ENCODE peak calls at places on chromosomes 5 and 9, in eight cellular contexts. One of them, this sample, is unnamed. For H3K9me3, the result is how much of the 10 kb centered on the place peaks cover.

GRCh38 chr9:92724528-92725265 is 39.9 kb downstream of the BICD2 start:
- DNase-seq in mammary epithelial cell: no peak
- DNase-seq in pancreas: no peak
- DNase-seq in Peyer's patch: peak
- DNase-seq in spleen: no peak
- DNase-seq in A549: no peak
- DNase-seq in breast epithelium: no peak
- DNase-seq in body of pancreas: peak
- DNase-seq in this sample: no peak

GRCh38 chr9:133114886-133115603 is 6.0 kb downstream of the RALGDS start:
- DNase-seq in mammary epithelial cell: no peak
- DNase-seq in pancreas: no peak
- DNase-seq in Peyer's patch: peak
- DNase-seq in spleen: peak
- DNase-seq in A549: no peak
- DNase-seq in breast epithelium: no peak
- DNase-seq in body of pancreas: peak
- DNase-seq in this sample: no peak

GRCh38 chr5:146458894-146459293 is 11.8 kb downstream of the TCERG1 start:
- DNase-seq in mammary epithelial cell: no peak
- DNase-seq in pancreas: no peak
- DNase-seq in Peyer's patch: no peak
- DNase-seq in spleen: no peak
- DNase-seq in A549: no peak
- DNase-seq in breast epithelium: no peak
- DNase-seq in body of pancreas: no peak
- DNase-seq in this sample: no peak

GRCh38 chr9:128026255-128027165 is 40.6 kb downstream of the NAIF1 start:
- DNase-seq in mammary epithelial cell: peak
- DNase-seq in pancreas: no peak
- DNase-seq in Peyer's patch: peak
- DNase-seq in spleen: peak
- DNase-seq in A549: no peak
- DNase-seq in breast epithelium: no peak
- DNase-seq in body of pancreas: no peak
- DNase-seq in this sample: no peak

GRCh38 chr9:77293949-77294348 is 116.6 kb downstream of the VPS13A start:
- DNase-seq in mammary epithelial cell: no peak
- DNase-seq in pancreas: no peak
- DNase-seq in Peyer's patch: no peak
- DNase-seq in spleen: no peak
- DNase-seq in A549: no peak
- DNase-seq in breast epithelium: no peak
- DNase-seq in body of pancreas: no peak
- DNase-seq in this sample: no peak

GRCh38 chr5:157651623-157652376 is 438 bp downstream of the SOX30 start:
- DNase-seq in mammary epithelial cell: peak
- DNase-seq in pancreas: peak
- DNase-seq in Peyer's patch: peak
- DNase-seq in spleen: peak
- DNase-seq in A549: no peak
- DNase-seq in breast epithelium: peak
- DNase-seq in body of pancreas: peak
- DNase-seq in this sample: no peak

GRCh38 chr5:127452626-127453025 is 64.8 kb upstream of the PRRC1 start:
- DNase-seq in mammary epithelial cell: no peak
- DNase-seq in pancreas: no peak
- DNase-seq in Peyer's patch: no peak
- DNase-seq in spleen: no peak
- DNase-seq in A549: no peak
- DNase-seq in breast epithelium: no peak
- DNase-seq in body of pancreas: no peak
- DNase-seq in this sample: no peak

GRCh38 chr9:72960446-72960845 is 7.6 kb upstream of the ALDH1A1 start:
- DNase-seq in mammary epithelial cell: peak
- DNase-seq in pancreas: no peak
- DNase-seq in Peyer's patch: no peak
- DNase-seq in spleen: no peak
- DNase-seq in A549: no peak
- DNase-seq in breast epithelium: no peak
- DNase-seq in body of pancreas: no peak
- DNase-seq in this sample: no peak

GRCh38 chr5:89246252-89246651 is 363.3 kb upstream of the MEF2C start:
- DNase-seq in mammary epithelial cell: peak
- DNase-seq in pancreas: no peak
- DNase-seq in Peyer's patch: no peak
- DNase-seq in spleen: no peak
- DNase-seq in A549: no peak
- DNase-seq in breast epithelium: no peak
- DNase-seq in body of pancreas: no peak
- DNase-seq in this sample: no peak

GRCh38 chr5:167723254-167723871 is 568.1 kb upstream of the WWC1 start:
- DNase-seq in mammary epithelial cell: peak
- DNase-seq in pancreas: peak
- DNase-seq in Peyer's patch: peak
- DNase-seq in spleen: peak
- DNase-seq in A549: peak
- DNase-seq in breast epithelium: peak
- DNase-seq in body of pancreas: peak
- DNase-seq in this sample: peak

GRCh38 chr5:54669285-54669684 is 151.7 kb downstream of the SNX18 start:
- DNase-seq in mammary epithelial cell: no peak
- DNase-seq in pancreas: no peak
- DNase-seq in Peyer's patch: no peak
- DNase-seq in spleen: no peak
- DNase-seq in A549: no peak
- DNase-seq in breast epithelium: no peak
- DNase-seq in body of pancreas: no peak
- DNase-seq in this sample: peak

GRCh38 chr5:44774279-44774880 is 34.4 kb upstream of the MRPS30 start:
- DNase-seq in mammary epithelial cell: peak
- DNase-seq in pancreas: peak
- DNase-seq in Peyer's patch: no peak
- DNase-seq in spleen: no peak
- DNase-seq in A549: peak
- DNase-seq in breast epithelium: no peak
- DNase-seq in body of pancreas: peak
- DNase-seq in this sample: peak

GRCh38 chr9:88530051-88530450 is 4.9 kb upstream of the NXNL2 start:
- DNase-seq in mammary epithelial cell: no peak
- DNase-seq in pancreas: no peak
- DNase-seq in Peyer's patch: no peak
- DNase-seq in spleen: no peak
- DNase-seq in A549: no peak
- DNase-seq in breast epithelium: no peak
- DNase-seq in body of pancreas: no peak
- DNase-seq in this sample: no peak

GRCh38 chr9:27473135-27473534 is 51.0 kb upstream of the IFNK start:
- DNase-seq in mammary epithelial cell: no peak
- DNase-seq in pancreas: peak
- DNase-seq in Peyer's patch: no peak
- DNase-seq in spleen: peak
- DNase-seq in A549: no peak
- DNase-seq in breast epithelium: no peak
- DNase-seq in body of pancreas: peak
- DNase-seq in this sample: no peak

GRCh38 chr9:135819905-135820304 is 87.4 kb downstream of the CAMSAP1 start:
- DNase-seq in mammary epithelial cell: no peak
- DNase-seq in pancreas: no peak
- DNase-seq in Peyer's patch: no peak
- DNase-seq in spleen: no peak
- DNase-seq in A549: no peak
- DNase-seq in breast epithelium: peak
- DNase-seq in body of pancreas: no peak
- DNase-seq in this sample: no peak

GRCh38 chr5:130805601-130806000 is 359.5 kb downstream of the HINT1 start:
- DNase-seq in mammary epithelial cell: no peak
- DNase-seq in pancreas: no peak
- DNase-seq in Peyer's patch: no peak
- DNase-seq in spleen: no peak
- DNase-seq in A549: no peak
- DNase-seq in breast epithelium: no peak
- DNase-seq in body of pancreas: no peak
- DNase-seq in this sample: no peak

GRCh38 chr5:153237671-153238332 is 252.7 kb upstream of the GRIA1 start:
- DNase-seq in mammary epithelial cell: no peak
- DNase-seq in pancreas: no peak
- DNase-seq in Peyer's patch: no peak
- DNase-seq in spleen: no peak
- DNase-seq in A549: no peak
- DNase-seq in breast epithelium: no peak
- DNase-seq in body of pancreas: no peak
- DNase-seq in this sample: no peak

GRCh38 chr5:143592648-143593047 is 189.2 kb upstream of the NR3C1 start:
- DNase-seq in mammary epithelial cell: no peak
- DNase-seq in pancreas: no peak
- DNase-seq in Peyer's patch: peak
- DNase-seq in spleen: no peak
- DNase-seq in A549: no peak
- DNase-seq in breast epithelium: no peak
- DNase-seq in body of pancreas: peak
- DNase-seq in this sample: no peak

GRCh38 chr5:6586647-6587042 is 46.2 kb downstream of the NSUN2 start:
- DNase-seq in mammary epithelial cell: no peak
- DNase-seq in pancreas: no peak
- DNase-seq in Peyer's patch: no peak
- DNase-seq in spleen: no peak
- DNase-seq in A549: no peak
- DNase-seq in breast epithelium: no peak
- DNase-seq in body of pancreas: no peak
- DNase-seq in this sample: no peak

GRCh38 chr5:169521366-169521983 is 62.1 kb upstream of the SPDL1 start:
- DNase-seq in mammary epithelial cell: no peak
- DNase-seq in pancreas: peak
- DNase-seq in Peyer's patch: no peak
- DNase-seq in spleen: no peak
- DNase-seq in A549: no peak
- DNase-seq in breast epithelium: no peak
- DNase-seq in body of pancreas: peak
- DNase-seq in this sample: no peak

GRCh38 chr9:68507098-68507795 is 33.4 kb downstream of the TMEM252 start:
- DNase-seq in mammary epithelial cell: peak
- DNase-seq in pancreas: no peak
- DNase-seq in Peyer's patch: no peak
- DNase-seq in spleen: no peak
- DNase-seq in A549: peak
- DNase-seq in breast epithelium: no peak
- DNase-seq in body of pancreas: no peak
- DNase-seq in this sample: no peak

GRCh38 chr5:115349001-115349817 is 52.8 kb upstream of the CCDC112 start:
- DNase-seq in mammary epithelial cell: peak
- DNase-seq in pancreas: peak
- DNase-seq in Peyer's patch: no peak
- DNase-seq in spleen: no peak
- DNase-seq in A549: peak
- DNase-seq in breast epithelium: no peak
- DNase-seq in body of pancreas: peak
- DNase-seq in this sample: peak

GRCh38 chr5:20974423-20974822 is 986.4 kb upstream of the CDH18 start:
- DNase-seq in mammary epithelial cell: no peak
- DNase-seq in pancreas: no peak
- DNase-seq in Peyer's patch: no peak
- DNase-seq in spleen: no peak
- DNase-seq in A549: no peak
- DNase-seq in breast epithelium: no peak
- DNase-seq in body of pancreas: no peak
- DNase-seq in this sample: no peak

DNA sequence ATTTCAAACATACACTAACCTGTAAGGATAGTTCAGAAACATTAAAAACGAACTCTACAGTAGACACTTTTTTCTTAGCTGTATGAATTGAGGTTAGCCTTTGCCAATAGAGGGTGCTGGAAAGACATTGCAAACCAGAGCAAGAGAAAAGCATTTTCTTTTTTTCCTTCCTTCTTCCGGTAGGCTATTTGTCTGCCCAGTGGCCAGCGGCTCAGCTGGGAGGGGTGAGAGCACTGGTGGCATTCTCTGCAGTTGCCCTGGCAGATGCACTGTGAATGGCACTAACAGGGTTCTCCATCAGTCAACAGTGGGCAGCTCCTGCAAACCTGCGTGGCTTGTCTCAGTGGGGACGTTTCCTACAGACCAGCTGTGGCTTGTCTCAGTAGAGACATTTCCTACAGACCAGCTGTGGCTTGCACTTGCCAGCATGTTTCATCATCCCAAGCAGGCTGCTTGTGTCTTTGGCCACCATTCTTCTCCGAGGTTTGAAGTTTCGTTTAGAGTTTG is 984.5 kb upstream of the CDH18 start:
- DNase-seq in mammary epithelial cell: peak
- DNase-seq in pancreas: peak
- DNase-seq in Peyer's patch: peak
- DNase-seq in spleen: no peak
- DNase-seq in A549: peak
- DNase-seq in breast epithelium: no peak
- DNase-seq in body of pancreas: no peak
- DNase-seq in this sample: no peak
- TF ChIP-seq CTCF in mammary epithelial cell: peak
- TF ChIP-seq CTCF in pancreas: no peak
- TF ChIP-seq CTCF in Peyer's patch: no peak
- TF ChIP-seq CTCF in spleen: no peak
- TF ChIP-seq CTCF in A549: peak
- TF ChIP-seq CTCF in breast epithelium: no peak
- TF ChIP-seq CTCF in body of pancreas: no peak
- TF ChIP-seq CTCF in this sample: peak

GRCh38 chr5:135308245-135308644 is 90.8 kb downstream of the MACROH2A1 start:
- DNase-seq in mammary epithelial cell: peak
- DNase-seq in pancreas: no peak
- DNase-seq in Peyer's patch: no peak
- DNase-seq in spleen: no peak
- DNase-seq in A549: no peak
- DNase-seq in breast epithelium: no peak
- DNase-seq in body of pancreas: no peak
- DNase-seq in this sample: no peak
- H3K27ac ChIP-seq in mammary epithelial cell: no peak
- H3K27ac ChIP-seq in pancreas: no peak
- H3K27ac ChIP-seq in Peyer's patch: no peak
- H3K27ac ChIP-seq in spleen: no peak
- H3K27ac ChIP-seq in A549: peak
- H3K27ac ChIP-seq in breast epithelium: no peak
- H3K27ac ChIP-seq in body of pancreas: no peak
- H3K27ac ChIP-seq in this sample: peak

GRCh38 chr9:99244300-99245260 is 22.5 kb downstream of the SEC61B start:
- DNase-seq in mammary epithelial cell: no peak
- DNase-seq in pancreas: no peak
- DNase-seq in Peyer's patch: no peak
- DNase-seq in spleen: no peak
- DNase-seq in A549: no peak
- DNase-seq in breast epithelium: no peak
- DNase-seq in body of pancreas: no peak
- DNase-seq in this sample: no peak
- H3K9me3 ChIP-seq in mammary epithelial cell: under half
- H3K9me3 ChIP-seq in pancreas: under half
- H3K9me3 ChIP-seq in Peyer's patch: under half
- H3K9me3 ChIP-seq in spleen: under half
- H3K9me3 ChIP-seq in A549: under half
- H3K9me3 ChIP-seq in breast epithelium: under half
- H3K9me3 ChIP-seq in body of pancreas: under half
- H3K9me3 ChIP-seq in this sample: under half

GRCh38 chr5:96901384-96901783 is 25.1 kb downstream of the ERAP2 start:
- DNase-seq in mammary epithelial cell: no peak
- DNase-seq in pancreas: no peak
- DNase-seq in Peyer's patch: no peak
- DNase-seq in spleen: no peak
- DNase-seq in A549: no peak
- DNase-seq in breast epithelium: no peak
- DNase-seq in body of pancreas: no peak
- DNase-seq in this sample: no peak
- TF ChIP-seq CTCF in mammary epithelial cell: no peak
- TF ChIP-seq CTCF in pancreas: no peak
- TF ChIP-seq CTCF in Peyer's patch: no peak
- TF ChIP-seq CTCF in spleen: no peak
- TF ChIP-seq CTCF in A549: no peak
- TF ChIP-seq CTCF in breast epithelium: no peak
- TF ChIP-seq CTCF in body of pancreas: no peak
- TF ChIP-seq CTCF in this sample: no peak